ENCODE peak calls at places on chromosomes 1 and 21, in eight cellular contexts. Y, K, U, L, X, N, Z and F are unnamed samples.

GRCh38 chr1:182295697-182296096 is 95.9 kb downstream of the GLUL start:
- DNase-seq in N (no peak), Z (no peak), X (no peak), L (no peak), U (no peak), Y (no peak), K (no peak), F (no peak)

GRCh38 chr1:164589408-164589807 is 30.4 kb downstream of the PBX1 start:
- DNase-seq in N (no peak), X (no peak), Z (no peak), K (no peak), L (no peak), Y (no peak), U (no peak), F (no peak)

GRCh38 chr1:235998812-235999211 is 66.1 kb downstream of the NID1 start:
- DNase-seq in Y (no peak), Z (no peak), N (no peak), K (no peak), U (no peak), X (no peak), L (no peak), F (no peak)

GRCh38 chr1:6209661-6210605 is 4.0 kb downstream of the RNF207 start:
- DNase-seq in L (no peak), K (peak; percentile 82), N (peak; percentile 37), X (no peak), Y (no peak), U (no peak), Z (no peak), F (no peak)

GRCh38 chr1:234531181-234532132 is 52.5 kb upstream of the TARBP1 start:
- DNase-seq in L (no peak), Y (peak; percentile 59), X (no peak), Z (no peak), U (peak; percentile 86), N (no peak), K (peak; percentile 59), F (no peak)

GRCh38 chr1:248828845-248829244 is 3.1 kb upstream of the SH3BP5L start:
- DNase-seq in Z (no peak), N (peak; percentile 31), Y (no peak), L (no peak), K (no peak), U (peak; percentile 81), X (no peak), F (no peak)

GRCh38 chr1:15624315-15624714 is 7.1 kb downstream of the DDI2 start:
- DNase-seq in Z (no peak), Y (no peak), K (no peak), L (no peak), X (no peak), U (no peak), N (no peak), F (no peak)

GRCh38 chr1:160117709-160118183 is 2.2 kb downstream of the ATP1A2 start:
- DNase-seq in N (peak; percentile 73), K (peak; percentile 74), L (no peak), U (no peak), Z (no peak), Y (peak; percentile 41), X (no peak), F (no peak)

GRCh38 chr1:94258873-94259331 is 21.5 kb upstream of the ARHGAP29 start:
- DNase-seq in N (peak; percentile 92), K (no peak), U (peak; percentile 85), Z (no peak), L (peak; percentile 46), X (peak; percentile 85), Y (peak; percentile 75), F (no peak)

GRCh38 chr1:66563094-66563800 is 29.3 kb downstream of the SGIP1 start:
- DNase-seq in K (no peak), X (peak; percentile 83), Z (peak; percentile 95), L (peak; percentile 91), N (peak; percentile 70), Y (no peak), U (peak; percentile 97), F (no peak)

GRCh38 chr21:45256021-45256911 is 31.4 kb downstream of the POFUT2 start:
- DNase-seq in U (no peak), L (no peak), X (no peak), Z (no peak), K (peak; percentile 66), Y (no peak), N (no peak), F (no peak)

GRCh38 chr1:204192589-204193352 is 3.5 kb downstream of the KISS1 start:
- DNase-seq in L (no peak), K (no peak), Z (no peak), N (no peak), Y (no peak), U (no peak), X (no peak), F (no peak)

GRCh38 chr1:204194080-204194479 is 2.2 kb downstream of the KISS1 start:
- DNase-seq in U (no peak), L (no peak), K (no peak), X (no peak), N (no peak), Y (no peak), Z (no peak), F (no peak)

GRCh38 chr1:204188959-204189639 is 7.2 kb downstream of the KISS1 start:
- DNase-seq in U (no peak), N (no peak), L (no peak), X (no peak), Z (no peak), Y (no peak), K (no peak), F (no peak)

GRCh38 chr1:204192046-204192445 is 4.2 kb downstream of the KISS1 start:
- DNase-seq in Y (no peak), X (no peak), Z (no peak), L (no peak), K (no peak), U (no peak), N (no peak), F (no peak)

DNA sequence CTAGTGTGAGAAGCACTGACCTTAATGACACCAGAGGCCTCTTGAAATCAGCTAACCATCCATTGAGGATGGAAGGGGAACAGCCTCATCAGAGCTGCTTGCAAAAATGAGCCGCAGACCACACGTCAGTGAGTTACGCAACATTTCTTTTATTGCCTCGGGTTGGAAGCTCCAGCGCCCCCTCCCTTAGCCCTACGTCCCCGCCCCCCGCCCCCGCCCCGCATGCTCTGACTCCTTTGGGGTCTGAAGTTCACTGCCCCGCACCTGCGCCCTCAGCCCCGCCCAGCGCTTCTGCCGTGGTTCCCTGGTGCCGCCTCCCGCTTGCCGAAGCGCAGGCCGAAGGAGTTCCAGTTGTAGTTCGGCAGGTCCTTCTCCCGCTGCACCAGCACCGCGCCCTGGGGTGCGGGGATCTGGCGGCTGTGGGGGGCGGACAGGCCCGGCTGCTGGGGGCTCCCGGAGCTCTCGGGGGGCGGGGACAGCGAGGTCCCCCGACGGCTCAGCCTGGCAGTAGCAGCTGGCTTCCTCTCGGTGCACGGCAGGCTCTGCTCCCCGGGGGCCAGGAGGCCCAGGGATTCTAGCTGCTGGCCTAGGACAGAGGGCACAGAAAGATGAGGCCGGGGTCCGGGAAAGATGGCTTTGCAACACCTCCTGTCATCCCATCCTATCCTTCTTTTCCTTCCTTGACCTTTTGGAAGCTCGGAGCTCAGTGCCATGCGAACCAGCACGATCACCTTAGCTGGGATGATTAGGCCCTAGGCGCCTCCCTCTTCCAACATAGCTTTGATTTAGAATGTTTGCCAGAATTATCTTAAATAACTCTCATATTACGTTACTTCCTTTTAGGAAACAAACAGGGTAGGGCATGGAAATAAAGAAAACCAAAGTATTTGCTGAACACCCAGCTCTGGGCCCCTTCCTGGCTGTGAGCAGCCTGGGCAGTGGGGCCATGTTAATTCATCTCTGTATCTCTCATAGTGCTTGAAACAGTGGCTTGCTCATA is 5.8 kb downstream of the KISS1 start:
- DNase-seq in N (no peak), U (peak; percentile 81), X (no peak), Z (no peak), Y (no peak), L (no peak), K (peak; percentile 95), F (no peak)
- H3K27me3 ChIP-seq in N (peaks cover 36% of the 10 kb centered on the region), U (no peaks in the 10 kb centered on the region), X (no peaks in the 10 kb centered on the region), Z (peaks cover 17% of the 10 kb centered on the region), Y (peaks cover 54% of the 10 kb centered on the region), L (peaks cover 6% of the 10 kb centered on the region), K (peaks cover 41% of the 10 kb centered on the region), F (no peaks in the 10 kb centered on the region)

DNA sequence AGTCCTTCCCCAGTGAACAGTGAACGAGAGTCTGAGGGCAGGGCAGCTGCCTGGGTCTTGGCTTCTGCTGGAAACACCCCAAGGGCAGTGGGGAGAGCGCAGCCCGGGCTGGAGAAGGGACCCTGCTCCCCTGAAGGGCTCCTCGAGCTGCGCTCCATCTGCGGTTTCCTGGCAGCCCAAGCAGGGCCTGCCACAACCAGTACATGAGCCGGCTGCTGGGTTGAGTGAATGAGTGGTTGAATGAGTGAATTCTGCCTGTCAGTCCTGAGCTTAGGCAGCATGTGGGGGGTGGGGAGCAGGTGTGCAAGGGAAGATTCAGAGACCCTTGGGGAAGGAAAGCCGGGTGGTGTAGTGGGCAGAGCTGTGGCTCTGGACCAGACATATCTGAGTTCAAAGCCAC is 3.6 kb downstream of the OPRD1 start:
- DNase-seq in U (no peak), K (peak; percentile 53), Y (no peak), Z (no peak), N (no peak), L (no peak), X (no peak), F (no peak)
- H3K27me3 ChIP-seq in U (peaks cover 36% of the 10 kb centered on the region), K (peaks cover 34% of the 10 kb centered on the region), Y (peaks cover 79% of the 10 kb centered on the region), Z (peaks cover 9% of the 10 kb centered on the region), N (peaks cover 23% of the 10 kb centered on the region), L (peaks cover 61% of the 10 kb centered on the region), X (peaks cover 62% of the 10 kb centered on the region), F (peaks cover 11% of the 10 kb centered on the region)

GRCh38 chr1:204194771-204195170 is 1.5 kb downstream of the KISS1 start:
- DNase-seq in Y (no peak), L (no peak), X (no peak), K (no peak), N (no peak), U (no peak), Z (no peak), F (no peak)

GRCh38 chr1:204197068-204197467 is 777 bp upstream of the KISS1 start:
- DNase-seq in U (no peak), K (no peak), Z (no peak), X (no peak), N (no peak), Y (no peak), L (no peak), F (no peak)

GRCh38 chr1:204196068-204196795 is at the start of gene KISS1:
- DNase-seq in U (no peak), L (no peak), X (no peak), Z (no peak), Y (no peak), N (no peak), K (peak; percentile 66), F (no peak)

GRCh38 chr1:204186597-204186996 is 9.7 kb downstream of the KISS1 start:
- DNase-seq in K (no peak), N (no peak), L (no peak), X (no peak), Y (no peak), U (no peak), Z (no peak), F (no peak)

DNA sequence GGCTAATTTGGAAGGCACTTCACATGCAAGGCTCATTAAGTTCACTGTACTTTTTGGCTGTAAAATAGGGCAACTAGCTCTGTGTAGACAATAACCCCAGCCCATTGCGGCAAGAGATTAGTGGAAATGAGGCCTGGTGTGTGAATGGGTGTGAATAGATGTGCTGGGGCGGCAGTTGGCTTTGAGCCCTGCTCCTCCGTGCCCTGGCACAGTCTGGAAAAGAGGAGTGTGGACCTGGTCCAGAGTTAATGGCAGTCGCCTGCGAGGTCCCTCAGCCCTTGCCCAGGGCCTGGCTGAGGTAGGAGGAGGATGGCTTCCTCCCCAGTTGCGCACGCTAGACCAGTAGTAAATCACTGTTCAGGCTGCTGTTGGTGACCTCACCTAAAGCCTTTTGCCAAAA is 4.8 kb downstream of the KISS1 start:
- DNase-seq in Z (no peak), U (no peak), L (no peak), Y (no peak), N (no peak), K (no peak), X (no peak), F (no peak)
- H3K27me3 ChIP-seq in Z (peaks cover 17% of the 10 kb centered on the region), U (no peaks in the 10 kb centered on the region), L (peaks cover 6% of the 10 kb centered on the region), Y (peaks cover 55% of the 10 kb centered on the region), N (peaks cover 31% of the 10 kb centered on the region), K (peaks cover 39% of the 10 kb centered on the region), X (no peaks in the 10 kb centered on the region), F (no peaks in the 10 kb centered on the region)

GRCh38 chr1:47508900-47509488 is 71.2 kb downstream of the FOXD2 start:
- DNase-seq in K (peak; percentile 72), X (no peak), N (no peak), Y (no peak), Z (no peak), U (no peak), L (no peak), F (no peak)
- H3K27me3 ChIP-seq in K (peaks cover 51% of the 10 kb centered on the region), X (peaks cover 40% of the 10 kb centered on the region), N (peaks cover 2% of the 10 kb centered on the region), Y (peaks cover 32% of the 10 kb centered on the region), Z (peaks cover 22% of the 10 kb centered on the region), U (peaks cover 47% of the 10 kb centered on the region), L (peaks cover 38% of the 10 kb centered on the region), F (peaks cover 14% of the 10 kb centered on the region)